ENCODE peak calls at places on chromosomes 6 and 20, in five cellular contexts. One of them, this sample, is unnamed.

GRCh38 chr20:33828326-33828834 is 17.2 kb downstream of the CHMP4B start:
- DNase-seq in HS-5: no peak
- DNase-seq in NB4: no peak
- DNase-seq in T-helper 1 cell: no peak
- DNase-seq in NAMALWA: peak; percentile 35
- DNase-seq in this sample: no peak

GRCh38 chr6:55937227-55937626 is 61.8 kb upstream of the BMP5 start:
- DNase-seq in T-helper 1 cell: no peak
- DNase-seq in HS-5: no peak
- DNase-seq in NAMALWA: no peak
- DNase-seq in NB4: peak; percentile 49
- DNase-seq in this sample: no peak

GRCh38 chr20:4328541-4328940 is 313.2 kb upstream of the RNF24 start:
- DNase-seq in T-helper 1 cell: no peak
- DNase-seq in NAMALWA: no peak
- DNase-seq in HS-5: no peak
- DNase-seq in NB4: no peak
- DNase-seq in this sample: no peak

GRCh38 chr6:109252261-109253041 is 129.8 kb downstream of the CD164 start:
- DNase-seq in NAMALWA: no peak
- DNase-seq in HS-5: no peak
- DNase-seq in T-helper 1 cell: no peak
- DNase-seq in NB4: no peak
- DNase-seq in this sample: no peak

GRCh38 chr6:75204959-75205775 is 686 bp downstream of the COL12A1 start:
- DNase-seq in T-helper 1 cell: peak; percentile 16
- DNase-seq in HS-5: no peak
- DNase-seq in NAMALWA: no peak
- DNase-seq in NB4: no peak
- DNase-seq in this sample: no peak

GRCh38 chr6:66103354-66103753 is 396.3 kb upstream of the EYS start:
- DNase-seq in HS-5: no peak
- DNase-seq in T-helper 1 cell: no peak
- DNase-seq in NB4: no peak
- DNase-seq in NAMALWA: no peak
- DNase-seq in this sample: no peak

GRCh38 chr6:73675466-73676098 is 20.4 kb upstream of the CD109 start:
- DNase-seq in T-helper 1 cell: peak; percentile 64
- DNase-seq in NAMALWA: peak; percentile 85
- DNase-seq in NB4: peak; percentile 74
- DNase-seq in HS-5: no peak
- DNase-seq in this sample: no peak

GRCh38 chr6:134007077-134007476 is 45.3 kb downstream of the SLC2A12 start:
- DNase-seq in NB4: no peak
- DNase-seq in T-helper 1 cell: no peak
- DNase-seq in NAMALWA: no peak
- DNase-seq in HS-5: no peak
- DNase-seq in this sample: no peak

GRCh38 chr20:145877-146276 is 3.5 kb downstream of the DEFB126 start:
- DNase-seq in NB4: no peak
- DNase-seq in HS-5: no peak
- DNase-seq in NAMALWA: no peak
- DNase-seq in T-helper 1 cell: no peak
- DNase-seq in this sample: no peak

GRCh38 chr6:37018152-37019064 is 13.0 kb downstream of the FGD2 start:
- DNase-seq in HS-5: peak; percentile 70
- DNase-seq in NAMALWA: peak; percentile 92
- DNase-seq in T-helper 1 cell: peak; percentile 93
- DNase-seq in NB4: peak; percentile 90
- DNase-seq in this sample: peak; percentile 42

GRCh38 chr6:48641544-48641943 is 530.5 kb upstream of the PTCHD4 start:
- DNase-seq in NB4: no peak
- DNase-seq in HS-5: no peak
- DNase-seq in T-helper 1 cell: no peak
- DNase-seq in NAMALWA: no peak
- DNase-seq in this sample: peak; percentile 16

GRCh38 chr6:22826961-22827360 is 257.6 kb downstream of the HDGFL1 start:
- DNase-seq in T-helper 1 cell: no peak
- DNase-seq in HS-5: no peak
- DNase-seq in NB4: no peak
- DNase-seq in NAMALWA: no peak
- DNase-seq in this sample: no peak

GRCh38 chr20:20690676-20691476 is 21.6 kb downstream of the RALGAPA2 start:
- DNase-seq in NAMALWA: no peak
- DNase-seq in HS-5: no peak
- DNase-seq in NB4: peak; percentile 86
- DNase-seq in T-helper 1 cell: no peak
- DNase-seq in this sample: no peak

GRCh38 chr6:142819603-142820335 is 125.2 kb downstream of the HIVEP2 start:
- DNase-seq in HS-5: no peak
- DNase-seq in T-helper 1 cell: peak; percentile 70
- DNase-seq in NB4: peak; percentile 61
- DNase-seq in NAMALWA: peak; percentile 67
- DNase-seq in this sample: no peak

GRCh38 chr6:162728177-162728571 is 400 bp downstream of the PACRG start:
- DNase-seq in NAMALWA: no peak
- DNase-seq in HS-5: no peak
- DNase-seq in T-helper 1 cell: no peak
- DNase-seq in NB4: peak; percentile 4
- DNase-seq in this sample: no peak

GRCh38 chr6:26554669-26555504 is 16.7 kb downstream of the HMGN4 start:
- DNase-seq in T-helper 1 cell: peak; percentile 70
- DNase-seq in NB4: peak; percentile 81
- DNase-seq in HS-5: peak; percentile 68
- DNase-seq in NAMALWA: peak; percentile 91
- DNase-seq in this sample: no peak

GRCh38 chr6:20837189-20837588 is 302.9 kb downstream of the CDKAL1 start:
- DNase-seq in HS-5: no peak
- DNase-seq in T-helper 1 cell: peak; percentile 9
- DNase-seq in NB4: no peak
- DNase-seq in NAMALWA: no peak
- DNase-seq in this sample: no peak

GRCh38 chr20:34553366-34553867 is 5.1 kb upstream of the MAP1LC3A start:
- DNase-seq in NB4: no peak
- DNase-seq in T-helper 1 cell: no peak
- DNase-seq in NAMALWA: no peak
- DNase-seq in HS-5: no peak
- DNase-seq in this sample: no peak

GRCh38 chr6:22231050-22231449 is 65.8 kb downstream of the PRL start:
- DNase-seq in T-helper 1 cell: no peak
- DNase-seq in NAMALWA: no peak
- DNase-seq in NB4: no peak
- DNase-seq in HS-5: no peak
- DNase-seq in this sample: no peak

GRCh38 chr20:63042448-63043071 is 35.8 kb upstream of the BHLHE23 start:
- DNase-seq in NAMALWA: no peak
- DNase-seq in NB4: no peak
- DNase-seq in HS-5: no peak
- DNase-seq in T-helper 1 cell: no peak
- DNase-seq in this sample: no peak

GRCh38 chr6:125114248-125114858 is 39.2 kb upstream of the TPD52L1 start:
- DNase-seq in T-helper 1 cell: peak; percentile 18
- DNase-seq in NB4: peak; percentile 49
- DNase-seq in HS-5: no peak
- DNase-seq in NAMALWA: peak; percentile 68
- DNase-seq in this sample: no peak

GRCh38 chr6:106739387-106739786 is 110.0 kb downstream of the QRSL1 start:
- DNase-seq in HS-5: no peak
- DNase-seq in NB4: no peak
- DNase-seq in T-helper 1 cell: no peak
- DNase-seq in NAMALWA: no peak
- DNase-seq in this sample: no peak

GRCh38 chr6:156102129-156102528 is 646.5 kb upstream of the NOX3 start:
- DNase-seq in T-helper 1 cell: no peak
- DNase-seq in NAMALWA: peak; percentile 23
- DNase-seq in HS-5: no peak
- DNase-seq in NB4: peak; percentile 24
- DNase-seq in this sample: no peak

GRCh38 chr6:151452750-151453427 is 963 bp upstream of the RMND1 start:
- DNase-seq in HS-5: no peak
- DNase-seq in NB4: peak; percentile 42
- DNase-seq in NAMALWA: peak; percentile 57
- DNase-seq in T-helper 1 cell: no peak
- DNase-seq in this sample: no peak

GRCh38 chr6:30876039-30876730 is 8.1 kb upstream of the DDR1 start:
- DNase-seq in NAMALWA: no peak
- DNase-seq in HS-5: no peak
- DNase-seq in T-helper 1 cell: no peak
- DNase-seq in NB4: no peak
- DNase-seq in this sample: no peak

GRCh38 chr6:138115191-138115590 is 8.0 kb upstream of the PERP start:
- DNase-seq in HS-5: no peak
- DNase-seq in NB4: no peak
- DNase-seq in NAMALWA: no peak
- DNase-seq in T-helper 1 cell: no peak
- DNase-seq in this sample: no peak

GRCh38 chr20:13220194-13220856 is 749 bp upstream of the ISM1 start:
- DNase-seq in NB4: no peak
- DNase-seq in NAMALWA: no peak
- DNase-seq in T-helper 1 cell: peak; percentile 5
- DNase-seq in HS-5: no peak
- DNase-seq in this sample: no peak

GRCh38 chr20:32945710-32946221 is 58.5 kb downstream of the SUN5 start:
- DNase-seq in T-helper 1 cell: peak; percentile 64
- DNase-seq in NB4: peak; percentile 52
- DNase-seq in NAMALWA: peak; percentile 57
- DNase-seq in HS-5: no peak
- DNase-seq in this sample: peak; percentile 3

GRCh38 chr20:46022411-46023147 is 6.4 kb upstream of the SLC12A5 start:
- DNase-seq in NB4: peak; percentile 76
- DNase-seq in NAMALWA: peak; percentile 81
- DNase-seq in T-helper 1 cell: peak; percentile 63
- DNase-seq in HS-5: no peak
- DNase-seq in this sample: no peak

GRCh38 chr6:20708367-20709124 is 174.3 kb downstream of the CDKAL1 start:
- DNase-seq in NAMALWA: no peak
- DNase-seq in NB4: no peak
- DNase-seq in T-helper 1 cell: peak; percentile 36
- DNase-seq in HS-5: no peak
- DNase-seq in this sample: no peak

GRCh38 chr20:46088409-46089075 is 1.2 kb downstream of the NCOA5 start:
- DNase-seq in T-helper 1 cell: no peak
- DNase-seq in NB4: peak; percentile 46
- DNase-seq in HS-5: no peak
- DNase-seq in NAMALWA: peak; percentile 71
- DNase-seq in this sample: no peak

GRCh38 chr6:135311446-135312200 is 130.5 kb downstream of the MYB start:
- DNase-seq in HS-5: no peak
- DNase-seq in NAMALWA: no peak
- DNase-seq in T-helper 1 cell: no peak
- DNase-seq in NB4: no peak
- DNase-seq in this sample: no peak

GRCh38 chr20:22579711-22580697 is 4.4 kb downstream of the FOXA2 start:
- DNase-seq in NB4: no peak
- DNase-seq in NAMALWA: no peak
- DNase-seq in HS-5: no peak
- DNase-seq in T-helper 1 cell: no peak
- DNase-seq in this sample: no peak

GRCh38 chr20:6999381-6999780 is 231.9 kb downstream of the BMP2 start:
- DNase-seq in HS-5: no peak
- DNase-seq in NAMALWA: no peak
- DNase-seq in NB4: no peak
- DNase-seq in T-helper 1 cell: no peak
- DNase-seq in this sample: no peak